ENCODE peak calls at places on chromosome 14, in seven cellular contexts. Y is epithelial cell of esophagus; T is astrocyte of the spinal cord; V is fibroblast of lung; S is AG04450; A is CD4-positive, alpha-beta T cell; O is CD8-positive, alpha-beta T cell. B is an unnamed sample.

GRCh38 chr14:103517626-103518415 is 4.8 kb downstream of the CKB start:
- DNase-seq in T (no peak), Y (no peak), V (peak; percentile 20), O (no peak), A (no peak), S (no peak), B (no peak)

GRCh38 chr14:48398675-48399282 is 723.4 kb upstream of the MDGA2 start:
- DNase-seq in T (peak; percentile 36), O (no peak), A (no peak), V (peak; percentile 31), Y (peak; percentile 59), S (no peak), B (no peak)

GRCh38 chr14:61598980-61599379 is 96.3 kb upstream of the HIF1A start:
- DNase-seq in Y (no peak), S (no peak), V (no peak), A (no peak), T (no peak), O (no peak), B (peak; percentile 38)

GRCh38 chr14:62957562-62957961 is 87.7 kb downstream of the KCNH5 start:
- DNase-seq in S (peak; percentile 94), A (no peak), T (peak; percentile 96), V (peak; percentile 91), O (no peak), Y (peak; percentile 93), B (no peak)

GRCh38 chr14:105847400-105847799 is 321.0 kb downstream of the TMEM121 start:
- DNase-seq in S (no peak), V (no peak), T (no peak), O (no peak), A (no peak), Y (no peak), B (no peak)

GRCh38 chr14:24310666-24311604 is at the start of gene LTB4R:
- DNase-seq in S (no peak), O (peak; percentile 55), V (peak; percentile 77), T (peak; percentile 81), A (peak; percentile 74), Y (peak; percentile 70), B (peak; percentile 83)

GRCh38 chr14:30610719-30611388 is 11.3 kb upstream of the SCFD1 start:
- DNase-seq in T (peak; percentile 80), S (peak; percentile 47), Y (peak; percentile 83), V (peak; percentile 92), A (peak; percentile 15), O (no peak), B (peak; percentile 32)

GRCh38 chr14:68856572-68856971 is 63.7 kb upstream of the ZFP36L1 start:
- DNase-seq in Y (no peak), V (no peak), O (no peak), S (no peak), T (no peak), A (no peak), B (no peak)

GRCh38 chr14:58808828-58809227 is 171.1 kb downstream of the DACT1 start:
- DNase-seq in O (no peak), Y (peak; percentile 73), V (peak; percentile 75), S (no peak), A (no peak), T (peak; percentile 42), B (no peak)

GRCh38 chr14:99768381-99768780 is 24.8 kb upstream of the EML1 start:
- DNase-seq in V (no peak), S (no peak), A (no peak), T (no peak), O (no peak), Y (no peak), B (no peak)

GRCh38 chr14:61034416-61035100 is 53.5 kb downstream of the SLC38A6 start:
- DNase-seq in O (no peak), A (no peak), V (no peak), T (no peak), S (no peak), Y (peak; percentile 29), B (no peak)

GRCh38 chr14:81392052-81392451 is 8.1 kb downstream of the STON2 start:
- DNase-seq in O (no peak), T (no peak), Y (no peak), A (no peak), V (no peak), S (no peak), B (no peak)

GRCh38 chr14:50944647-50945413 is 547 bp upstream of the PYGL start:
- DNase-seq in O (no peak), Y (peak; percentile 83), S (no peak), T (peak; percentile 40), V (peak; percentile 33), A (no peak), B (peak; percentile 43)

GRCh38 chr14:35534130-35534883 is at the start of gene INSM2:
- DNase-seq in A (peak; percentile 2), T (no peak), Y (peak; percentile 23), V (peak; percentile 4), S (no peak), O (no peak), B (peak; percentile 16)

GRCh38 chr14:64474698-64475097 is 9.4 kb downstream of the AKAP5 start:
- DNase-seq in O (no peak), Y (no peak), V (no peak), S (no peak), A (no peak), T (no peak), B (no peak)

GRCh38 chr14:60222820-60223219 is 26.2 kb upstream of the PPM1A start:
- DNase-seq in Y (peak; percentile 41), T (no peak), O (no peak), V (no peak), A (no peak), S (no peak), B (peak; percentile 71)

GRCh38 chr14:95156765-95157194 is 549 bp downstream of the DICER1 start:
- DNase-seq in V (peak; percentile 20), T (no peak), A (no peak), O (peak; percentile 19), S (no peak), Y (peak; percentile 40), B (peak; percentile 48)

GRCh38 chr14:63404906-63405305 is 86.2 kb upstream of the GPHB5 start:
- DNase-seq in Y (no peak), T (no peak), S (no peak), V (no peak), O (no peak), A (no peak), B (no peak)

GRCh38 chr14:24296341-24297157 is 3.0 kb downstream of the DHRS1 start:
- DNase-seq in S (peak; percentile 83), A (peak; percentile 64), V (peak; percentile 89), T (peak; percentile 91), Y (peak; percentile 95), O (peak; percentile 56), B (peak; percentile 41)

GRCh38 chr14:49999216-49999761 is 106.4 kb downstream of the ARF6 start:
- DNase-seq in Y (peak; percentile 82), T (peak; percentile 89), S (no peak), O (peak; percentile 62), V (peak; percentile 69), A (peak; percentile 68), B (peak; percentile 70)

GRCh38 chr14:92539419-92539818 is 25.8 kb downstream of the RIN3 start:
- DNase-seq in Y (no peak), T (no peak), S (no peak), O (no peak), V (no peak), A (no peak), B (no peak)
- TF ChIP-seq CTCF in Y (no peak), T (no peak), S (no peak), O (no peak), V (no peak), A (no peak), B (no peak)

GRCh38 chr14:23040100-23040499 is 1.9 kb upstream of the PSMB11 start:
- DNase-seq in Y (no peak), O (no peak), A (no peak), V (no peak), T (no peak), S (no peak), B (no peak)

GRCh38 chr14:23033801-23034497 is 751 bp downstream of the PSMB5 start:
- DNase-seq in Y (no peak), V (no peak), T (no peak), O (no peak), A (no peak), S (no peak), B (no peak)

GRCh38 chr14:23030936-23031335 is 3.8 kb downstream of the PSMB5 start:
- DNase-seq in A (no peak), Y (peak; percentile 59), T (no peak), O (no peak), S (no peak), V (no peak), B (no peak)

GRCh38 chr14:23035303-23036164 is 834 bp upstream of the PSMB5 start:
- DNase-seq in Y (no peak), S (no peak), O (no peak), A (no peak), T (no peak), V (no peak), B (no peak)

DNA sequence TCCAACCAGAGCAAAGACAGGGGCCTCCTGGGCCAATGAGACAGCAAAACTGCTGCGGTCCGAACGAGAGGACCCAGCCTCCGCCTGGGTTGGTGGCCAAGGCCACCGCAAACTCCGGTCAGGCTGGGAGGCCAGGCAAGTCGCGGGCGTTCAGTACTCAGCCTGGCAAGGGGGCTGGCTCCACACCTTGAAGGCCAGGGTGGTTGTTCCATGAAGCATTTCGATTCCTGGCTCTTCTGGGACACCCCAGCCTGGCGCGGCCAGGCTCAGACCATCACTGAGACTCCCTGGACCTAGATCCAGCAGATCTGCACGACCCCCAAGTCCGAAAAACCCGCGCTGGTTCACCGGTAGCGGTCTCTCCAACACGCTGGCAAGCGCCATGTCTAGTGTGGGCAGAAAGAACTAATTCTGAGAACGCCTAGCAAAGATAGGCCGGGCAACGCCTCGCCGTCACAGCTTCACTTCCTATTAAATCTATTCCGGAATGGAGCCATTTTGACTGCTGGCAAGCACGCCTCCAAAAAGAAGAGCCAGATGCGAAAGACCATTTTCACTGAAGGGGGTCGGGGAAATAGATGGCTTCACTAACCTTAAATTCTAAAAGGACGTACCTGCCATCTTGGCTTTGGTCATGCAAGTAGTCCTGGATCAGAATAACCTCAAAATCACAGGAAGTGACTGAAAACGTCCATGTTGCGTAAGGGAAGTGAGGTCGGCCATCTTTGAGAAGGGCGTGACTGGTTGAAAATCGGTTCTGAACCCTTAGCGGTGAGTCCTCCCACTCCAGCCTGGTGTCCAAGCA is at the start of gene PSMB5:
- DNase-seq in V (peak; percentile 96), T (peak; percentile 97), S (peak; percentile 83), O (peak; percentile 74), Y (peak; percentile 98), A (peak; percentile 78), B (peak; percentile 81)
- TF ChIP-seq CTCF in V (no peak), T (no peak), S (no peak), O (no peak), Y (peak; percentile 13), A (no peak), B (no peak)

GRCh38 chr14:92553456-92553855 is 39.9 kb downstream of the RIN3 start:
- DNase-seq in Y (no peak), T (peak; percentile 54), S (no peak), A (no peak), V (peak; percentile 20), O (no peak), B (no peak)
- TF ChIP-seq CTCF in Y (no peak), T (peak; percentile 8), S (peak; percentile 18), A (no peak), V (no peak), O (no peak), B (peak; percentile 22)

GRCh38 chr14:76309572-76310551 is 66.1 kb upstream of the ESRRB start:
- DNase-seq in A (no peak), V (no peak), O (no peak), Y (no peak), T (no peak), S (no peak), B (peak; percentile 77)
- TF ChIP-seq CTCF in A (no peak), V (no peak), O (no peak), Y (no peak), T (no peak), S (no peak), B (peak; percentile 31)

B was measured in heart right ventricle.